ENCODE peak calls at places on chromosome 21, in five cellular contexts. One of them, this sample, is unnamed.

GRCh38 chr21:39676054-39676771 is 63.5 kb downstream of the B3GALT5 start:
- DNase-seq in activated T-cell treated with anti-CD3 and anti-CD28 coated beads for 1 hour: no peak
- DNase-seq in NCI-H446 treated with DMSO at 0.1 percent for 48 hours: no peak
- DNase-seq in A549: peak; percentile 45
- DNase-seq in kidney epithelial cell: peak; percentile 91
- DNase-seq in this sample: no peak

GRCh38 chr21:39715804-39716397 is 29.1 kb upstream of the IGSF5 start:
- DNase-seq in activated T-cell treated with anti-CD3 and anti-CD28 coated beads for 1 hour: peak; percentile 23
- DNase-seq in NCI-H446 treated with DMSO at 0.1 percent for 48 hours: no peak
- DNase-seq in A549: peak; percentile 36
- DNase-seq in kidney epithelial cell: peak; percentile 5
- DNase-seq in this sample: peak; percentile 55

GRCh38 chr21:45802425-45802824 is 158.9 kb downstream of the PCBP3 start:
- DNase-seq in kidney epithelial cell: no peak
- DNase-seq in NCI-H446 treated with DMSO at 0.1 percent for 48 hours: no peak
- DNase-seq in A549: no peak
- DNase-seq in activated T-cell treated with anti-CD3 and anti-CD28 coated beads for 1 hour: no peak
- DNase-seq in this sample: no peak

GRCh38 chr21:39181205-39181818 is 1.9 kb downstream of the PSMG1 start:
- DNase-seq in NCI-H446 treated with DMSO at 0.1 percent for 48 hours: no peak
- DNase-seq in kidney epithelial cell: no peak
- DNase-seq in A549: no peak
- DNase-seq in activated T-cell treated with anti-CD3 and anti-CD28 coated beads for 1 hour: no peak
- DNase-seq in this sample: no peak

GRCh38 chr21:36700295-36700960 is 1.5 kb downstream of the SIM2 start:
- DNase-seq in A549: no peak
- DNase-seq in NCI-H446 treated with DMSO at 0.1 percent for 48 hours: no peak
- DNase-seq in activated T-cell treated with anti-CD3 and anti-CD28 coated beads for 1 hour: no peak
- DNase-seq in kidney epithelial cell: no peak
- DNase-seq in this sample: no peak

GRCh38 chr21:25862596-25862995 is 127.8 kb downstream of the GABPA start:
- DNase-seq in NCI-H446 treated with DMSO at 0.1 percent for 48 hours: peak; percentile 9
- DNase-seq in kidney epithelial cell: no peak
- DNase-seq in A549: peak; percentile 38
- DNase-seq in activated T-cell treated with anti-CD3 and anti-CD28 coated beads for 1 hour: no peak
- DNase-seq in this sample: peak; percentile 43

GRCh38 chr21:42918291-42918690 is 7.1 kb downstream of the ERVH48-1 start:
- DNase-seq in NCI-H446 treated with DMSO at 0.1 percent for 48 hours: no peak
- DNase-seq in activated T-cell treated with anti-CD3 and anti-CD28 coated beads for 1 hour: no peak
- DNase-seq in A549: no peak
- DNase-seq in kidney epithelial cell: no peak
- DNase-seq in this sample: no peak

GRCh38 chr21:25234857-25235801 is 372.2 kb downstream of the MRPL39 start:
- DNase-seq in kidney epithelial cell: no peak
- DNase-seq in A549: no peak
- DNase-seq in activated T-cell treated with anti-CD3 and anti-CD28 coated beads for 1 hour: no peak
- DNase-seq in NCI-H446 treated with DMSO at 0.1 percent for 48 hours: no peak
- DNase-seq in this sample: no peak

GRCh38 chr21:41605178-41605933 is 97.4 kb upstream of the TMPRSS2 start:
- DNase-seq in A549: no peak
- DNase-seq in NCI-H446 treated with DMSO at 0.1 percent for 48 hours: no peak
- DNase-seq in activated T-cell treated with anti-CD3 and anti-CD28 coated beads for 1 hour: no peak
- DNase-seq in kidney epithelial cell: no peak
- DNase-seq in this sample: no peak

GRCh38 chr21:20647603-20648002 is 350.6 kb upstream of the NCAM2 start:
- DNase-seq in NCI-H446 treated with DMSO at 0.1 percent for 48 hours: no peak
- DNase-seq in activated T-cell treated with anti-CD3 and anti-CD28 coated beads for 1 hour: no peak
- DNase-seq in kidney epithelial cell: no peak
- DNase-seq in A549: no peak
- DNase-seq in this sample: no peak

GRCh38 chr21:45865106-45865835 is 116.3 kb upstream of the COL6A1 start:
- DNase-seq in kidney epithelial cell: peak; percentile 28
- DNase-seq in NCI-H446 treated with DMSO at 0.1 percent for 48 hours: no peak
- DNase-seq in activated T-cell treated with anti-CD3 and anti-CD28 coated beads for 1 hour: no peak
- DNase-seq in A549: no peak
- DNase-seq in this sample: no peak

GRCh38 chr21:41966872-41967621 is 13.2 kb upstream of the C2CD2 start:
- DNase-seq in NCI-H446 treated with DMSO at 0.1 percent for 48 hours: no peak
- DNase-seq in activated T-cell treated with anti-CD3 and anti-CD28 coated beads for 1 hour: no peak
- DNase-seq in kidney epithelial cell: no peak
- DNase-seq in A549: no peak
- DNase-seq in this sample: no peak

GRCh38 chr21:38985423-38986378 is 180.0 kb downstream of the ETS2 start:
- DNase-seq in activated T-cell treated with anti-CD3 and anti-CD28 coated beads for 1 hour: no peak
- DNase-seq in kidney epithelial cell: no peak
- DNase-seq in NCI-H446 treated with DMSO at 0.1 percent for 48 hours: no peak
- DNase-seq in A549: no peak
- DNase-seq in this sample: peak; percentile 38

GRCh38 chr21:44872568-44873355 is 728 bp downstream of the PTTG1IP start:
- DNase-seq in activated T-cell treated with anti-CD3 and anti-CD28 coated beads for 1 hour: no peak
- DNase-seq in kidney epithelial cell: no peak
- DNase-seq in A549: no peak
- DNase-seq in NCI-H446 treated with DMSO at 0.1 percent for 48 hours: no peak
- DNase-seq in this sample: no peak

GRCh38 chr21:32807717-32808380 is 36.3 kb upstream of the PAXBP1 start:
- DNase-seq in activated T-cell treated with anti-CD3 and anti-CD28 coated beads for 1 hour: no peak
- DNase-seq in NCI-H446 treated with DMSO at 0.1 percent for 48 hours: peak; percentile 71
- DNase-seq in A549: no peak
- DNase-seq in kidney epithelial cell: no peak
- DNase-seq in this sample: no peak

GRCh38 chr21:15848632-15849031 is 118.8 kb downstream of the USP25 start:
- DNase-seq in activated T-cell treated with anti-CD3 and anti-CD28 coated beads for 1 hour: no peak
- DNase-seq in kidney epithelial cell: no peak
- DNase-seq in A549: peak; percentile 17
- DNase-seq in NCI-H446 treated with DMSO at 0.1 percent for 48 hours: no peak
- DNase-seq in this sample: no peak

GRCh38 chr21:32965281-32965680 is 60.5 kb upstream of the OLIG2 start:
- DNase-seq in kidney epithelial cell: no peak
- DNase-seq in activated T-cell treated with anti-CD3 and anti-CD28 coated beads for 1 hour: no peak
- DNase-seq in A549: no peak
- DNase-seq in NCI-H446 treated with DMSO at 0.1 percent for 48 hours: no peak
- DNase-seq in this sample: no peak

GRCh38 chr21:38766987-38767722 is 38.6 kb upstream of the ETS2 start:
- DNase-seq in kidney epithelial cell: no peak
- DNase-seq in activated T-cell treated with anti-CD3 and anti-CD28 coated beads for 1 hour: peak; percentile 29
- DNase-seq in NCI-H446 treated with DMSO at 0.1 percent for 48 hours: no peak
- DNase-seq in A549: no peak
- DNase-seq in this sample: peak; percentile 78

GRCh38 chr21:32245971-32246370 is 32.9 kb downstream of the MIS18A start:
- DNase-seq in activated T-cell treated with anti-CD3 and anti-CD28 coated beads for 1 hour: no peak
- DNase-seq in kidney epithelial cell: no peak
- DNase-seq in A549: no peak
- DNase-seq in NCI-H446 treated with DMSO at 0.1 percent for 48 hours: no peak
- DNase-seq in this sample: no peak

GRCh38 chr21:26489781-26490180 is 83.3 kb downstream of the CYYR1 start:
- DNase-seq in kidney epithelial cell: no peak
- DNase-seq in NCI-H446 treated with DMSO at 0.1 percent for 48 hours: no peak
- DNase-seq in activated T-cell treated with anti-CD3 and anti-CD28 coated beads for 1 hour: no peak
- DNase-seq in A549: no peak
- DNase-seq in this sample: no peak

GRCh38 chr21:24759348-24760118 is 847.7 kb downstream of the MRPL39 start:
- DNase-seq in activated T-cell treated with anti-CD3 and anti-CD28 coated beads for 1 hour: no peak
- DNase-seq in A549: no peak
- DNase-seq in kidney epithelial cell: no peak
- DNase-seq in NCI-H446 treated with DMSO at 0.1 percent for 48 hours: peak; percentile 30
- DNase-seq in this sample: no peak

GRCh38 chr21:39456665-39457064 is 4.9 kb downstream of the SH3BGR start:
- DNase-seq in NCI-H446 treated with DMSO at 0.1 percent for 48 hours: no peak
- DNase-seq in kidney epithelial cell: no peak
- DNase-seq in A549: no peak
- DNase-seq in activated T-cell treated with anti-CD3 and anti-CD28 coated beads for 1 hour: no peak
- DNase-seq in this sample: no peak

GRCh38 chr21:39094847-39095525 is 88.3 kb downstream of the PSMG1 start:
- DNase-seq in A549: peak; percentile 88
- DNase-seq in NCI-H446 treated with DMSO at 0.1 percent for 48 hours: no peak
- DNase-seq in activated T-cell treated with anti-CD3 and anti-CD28 coated beads for 1 hour: no peak
- DNase-seq in kidney epithelial cell: no peak
- DNase-seq in this sample: no peak

GRCh38 chr21:38990424-38990794 is 184.7 kb downstream of the ETS2 start:
- DNase-seq in kidney epithelial cell: no peak
- DNase-seq in NCI-H446 treated with DMSO at 0.1 percent for 48 hours: no peak
- DNase-seq in A549: no peak
- DNase-seq in activated T-cell treated with anti-CD3 and anti-CD28 coated beads for 1 hour: no peak
- DNase-seq in this sample: no peak

GRCh38 chr21:26169061-26169610 is 1.4 kb downstream of the APP start:
- DNase-seq in A549: peak; percentile 69
- DNase-seq in activated T-cell treated with anti-CD3 and anti-CD28 coated beads for 1 hour: peak; percentile 9
- DNase-seq in NCI-H446 treated with DMSO at 0.1 percent for 48 hours: peak; percentile 60
- DNase-seq in kidney epithelial cell: no peak
- DNase-seq in this sample: peak; percentile 63

GRCh38 chr21:34945288-34945687 is 103.8 kb downstream of the RUNX1 start:
- DNase-seq in A549: no peak
- DNase-seq in NCI-H446 treated with DMSO at 0.1 percent for 48 hours: no peak
- DNase-seq in activated T-cell treated with anti-CD3 and anti-CD28 coated beads for 1 hour: no peak
- DNase-seq in kidney epithelial cell: no peak
- DNase-seq in this sample: no peak

GRCh38 chr21:45541221-45542039 is 810 bp downstream of the SLC19A1 start:
- DNase-seq in NCI-H446 treated with DMSO at 0.1 percent for 48 hours: peak; percentile 40
- DNase-seq in kidney epithelial cell: no peak
- DNase-seq in activated T-cell treated with anti-CD3 and anti-CD28 coated beads for 1 hour: peak; percentile 50
- DNase-seq in A549: peak; percentile 52
- DNase-seq in this sample: peak; percentile 88

GRCh38 chr21:29217818-29218252 is 80.9 kb upstream of the BACH1 start:
- DNase-seq in A549: peak; percentile 86
- DNase-seq in NCI-H446 treated with DMSO at 0.1 percent for 48 hours: no peak
- DNase-seq in kidney epithelial cell: peak; percentile 39
- DNase-seq in activated T-cell treated with anti-CD3 and anti-CD28 coated beads for 1 hour: no peak
- DNase-seq in this sample: no peak

GRCh38 chr21:26843912-26844257 is 1.3 kb downstream of the ADAMTS1 start:
- DNase-seq in kidney epithelial cell: no peak
- DNase-seq in NCI-H446 treated with DMSO at 0.1 percent for 48 hours: no peak
- DNase-seq in A549: peak; percentile 33
- DNase-seq in activated T-cell treated with anti-CD3 and anti-CD28 coated beads for 1 hour: no peak
- DNase-seq in this sample: no peak

GRCh38 chr21:28900481-28900880 is 92.2 kb downstream of the LTN1 start:
- DNase-seq in activated T-cell treated with anti-CD3 and anti-CD28 coated beads for 1 hour: no peak
- DNase-seq in kidney epithelial cell: no peak
- DNase-seq in NCI-H446 treated with DMSO at 0.1 percent for 48 hours: no peak
- DNase-seq in A549: no peak
- DNase-seq in this sample: no peak

GRCh38 chr21:38898422-38899098 is 92.8 kb downstream of the ETS2 start:
- DNase-seq in NCI-H446 treated with DMSO at 0.1 percent for 48 hours: no peak
- DNase-seq in kidney epithelial cell: no peak
- DNase-seq in A549: no peak
- DNase-seq in activated T-cell treated with anti-CD3 and anti-CD28 coated beads for 1 hour: no peak
- DNase-seq in this sample: no peak

GRCh38 chr21:32392299-32392879 is 423 bp downstream of the URB1 start:
- DNase-seq in activated T-cell treated with anti-CD3 and anti-CD28 coated beads for 1 hour: no peak
- DNase-seq in A549: no peak
- DNase-seq in NCI-H446 treated with DMSO at 0.1 percent for 48 hours: no peak
- DNase-seq in kidney epithelial cell: no peak
- DNase-seq in this sample: peak; percentile 21

GRCh38 chr21:35664683-35665082 is 395.6 kb downstream of the SETD4 start:
- DNase-seq in kidney epithelial cell: peak; percentile 79
- DNase-seq in A549: no peak
- DNase-seq in activated T-cell treated with anti-CD3 and anti-CD28 coated beads for 1 hour: no peak
- DNase-seq in NCI-H446 treated with DMSO at 0.1 percent for 48 hours: no peak
- DNase-seq in this sample: no peak

GRCh38 chr21:31363720-31364119 is 19.7 kb upstream of the TIAM1 start:
- DNase-seq in kidney epithelial cell: no peak
- DNase-seq in activated T-cell treated with anti-CD3 and anti-CD28 coated beads for 1 hour: no peak
- DNase-seq in A549: no peak
- DNase-seq in NCI-H446 treated with DMSO at 0.1 percent for 48 hours: no peak
- DNase-seq in this sample: peak; percentile 59

GRCh38 chr21:44998621-44999427 is 59.0 kb downstream of the SLX9 start:
- DNase-seq in kidney epithelial cell: no peak
- DNase-seq in NCI-H446 treated with DMSO at 0.1 percent for 48 hours: no peak
- DNase-seq in activated T-cell treated with anti-CD3 and anti-CD28 coated beads for 1 hour: no peak
- DNase-seq in A549: no peak
- DNase-seq in this sample: no peak

GRCh38 chr21:35197191-35197590 is 148.1 kb upstream of the RUNX1 start:
- DNase-seq in activated T-cell treated with anti-CD3 and anti-CD28 coated beads for 1 hour: no peak
- DNase-seq in NCI-H446 treated with DMSO at 0.1 percent for 48 hours: no peak
- DNase-seq in kidney epithelial cell: no peak
- DNase-seq in A549: no peak
- DNase-seq in this sample: no peak

GRCh38 chr21:44418108-44418875 is 37.0 kb upstream of the LRRC3 start:
- DNase-seq in A549: no peak
- DNase-seq in NCI-H446 treated with DMSO at 0.1 percent for 48 hours: no peak
- DNase-seq in activated T-cell treated with anti-CD3 and anti-CD28 coated beads for 1 hour: no peak
- DNase-seq in kidney epithelial cell: no peak
- DNase-seq in this sample: peak; percentile 13

This sample was measured in activated naive CD4-positive, alpha-beta T cell treated with anti-CD3 and anti-CD28 coated beads, Interleukin-2, amount 10 ng/mL, durations not matched to agents 7 days and 5 days.